ENCODE peak calls at places on chromosomes 2 and 18, in six cellular contexts. Q is lower lobe of right lung; Y is CD4-positive, alpha-beta memory T cell; B is breast epithelium; X is gastrocnemius medialis; P is psoas muscle. E is an unnamed sample. For H3K4me1 and H3K9me3, the result is how much of the 10 kb centered on the place peaks cover.

GRCh38 chr18:69951182-69951581 is 3.5 kb upstream of the CD226 start:
- DNase-seq in P (no peak), Q (no peak), X (no peak), B (no peak), Y (no peak), E (no peak)

GRCh38 chr2:121125350-121125749 is 159.7 kb downstream of the TFCP2L1 start:
- DNase-seq in P (no peak), Y (no peak), Q (no peak), B (no peak), X (no peak), E (no peak)

GRCh38 chr2:147937744-147938349 is 82.7 kb downstream of the ORC4 start:
- DNase-seq in X (no peak), Q (no peak), Y (peak), B (no peak), P (no peak), E (no peak)

GRCh38 chr2:201574754-201575153 is 68.5 kb downstream of the TMEM237 start:
- DNase-seq in X (no peak), Q (no peak), P (no peak), Y (no peak), B (no peak), E (no peak)

GRCh38 chr2:136154384-136154783 is 36.4 kb upstream of the CXCR4 start:
- DNase-seq in Y (no peak), X (no peak), P (no peak), Q (no peak), B (no peak), E (no peak)

GRCh38 chr18:22711381-22711717 is 221.8 kb upstream of the RBBP8 start:
- DNase-seq in Q (no peak), P (no peak), B (no peak), X (no peak), Y (no peak), E (no peak)

GRCh38 chr2:68857855-68858456 is 13.2 kb downstream of the BMP10 start:
- DNase-seq in P (no peak), Y (no peak), X (no peak), B (no peak), Q (no peak), E (no peak)

GRCh38 chr2:29459445-29460179 is 344.4 kb downstream of the CLIP4 start:
- DNase-seq in X (no peak), P (no peak), B (no peak), Q (no peak), Y (no peak), E (no peak)

GRCh38 chr2:172672999-172673726 is 62.5 kb upstream of the RAPGEF4 start:
- DNase-seq in Q (no peak), X (no peak), B (no peak), Y (no peak), P (no peak), E (no peak)

GRCh38 chr2:65710779-65711295 is 278.4 kb upstream of the SPRED2 start:
- DNase-seq in B (no peak), Q (no peak), X (no peak), Y (no peak), P (no peak), E (no peak)

GRCh38 chr2:75493230-75493629 is 67.5 kb downstream of the EVA1A start:
- DNase-seq in P (no peak), Q (peak), B (no peak), Y (no peak), X (no peak), E (no peak)

GRCh38 chr2:124316875-124317605 is 292.0 kb downstream of the CNTNAP5 start:
- DNase-seq in Y (no peak), B (no peak), P (no peak), X (no peak), Q (no peak), E (no peak)

GRCh38 chr2:69087211-69087911 is 74.4 kb downstream of the ANTXR1 start:
- DNase-seq in P (no peak), X (no peak), Q (no peak), B (no peak), Y (no peak), E (no peak)

GRCh38 chr18:79829136-79829854 is 31.6 kb downstream of the KCNG2 start:
- DNase-seq in X (no peak), Y (no peak), Q (no peak), P (no peak), B (no peak), E (no peak)

GRCh38 chr18:24026457-24026856 is 11.9 kb downstream of the TTC39C start:
- DNase-seq in X (no peak), B (no peak), Q (no peak), Y (no peak), P (no peak), E (no peak)

GRCh38 chr2:190205643-190206042 is 114.0 kb downstream of the HIBCH start:
- DNase-seq in Q (no peak), X (no peak), Y (no peak), B (no peak), P (no peak), E (no peak)

GRCh38 chr2:160054984-160055725 is 7.3 kb downstream of the PLA2R1 start:
- DNase-seq in Q (no peak), P (no peak), B (no peak), X (no peak), Y (no peak), E (no peak)

GRCh38 chr2:172098650-172099471 is 3.8 kb downstream of the DLX2 start:
- DNase-seq in Y (peak), Q (no peak), P (peak), B (no peak), X (no peak), E (no peak)

GRCh38 chr2:170360546-170361358 is 182.8 kb downstream of the MYO3B start:
- DNase-seq in Y (no peak), Q (no peak), P (no peak), X (no peak), B (no peak), E (no peak)

GRCh38 chr18:75358928-75359327 is 68.6 kb downstream of the SMIM21 start:
- DNase-seq in X (no peak), B (no peak), P (no peak), Q (no peak), Y (no peak), E (no peak)

DNA sequence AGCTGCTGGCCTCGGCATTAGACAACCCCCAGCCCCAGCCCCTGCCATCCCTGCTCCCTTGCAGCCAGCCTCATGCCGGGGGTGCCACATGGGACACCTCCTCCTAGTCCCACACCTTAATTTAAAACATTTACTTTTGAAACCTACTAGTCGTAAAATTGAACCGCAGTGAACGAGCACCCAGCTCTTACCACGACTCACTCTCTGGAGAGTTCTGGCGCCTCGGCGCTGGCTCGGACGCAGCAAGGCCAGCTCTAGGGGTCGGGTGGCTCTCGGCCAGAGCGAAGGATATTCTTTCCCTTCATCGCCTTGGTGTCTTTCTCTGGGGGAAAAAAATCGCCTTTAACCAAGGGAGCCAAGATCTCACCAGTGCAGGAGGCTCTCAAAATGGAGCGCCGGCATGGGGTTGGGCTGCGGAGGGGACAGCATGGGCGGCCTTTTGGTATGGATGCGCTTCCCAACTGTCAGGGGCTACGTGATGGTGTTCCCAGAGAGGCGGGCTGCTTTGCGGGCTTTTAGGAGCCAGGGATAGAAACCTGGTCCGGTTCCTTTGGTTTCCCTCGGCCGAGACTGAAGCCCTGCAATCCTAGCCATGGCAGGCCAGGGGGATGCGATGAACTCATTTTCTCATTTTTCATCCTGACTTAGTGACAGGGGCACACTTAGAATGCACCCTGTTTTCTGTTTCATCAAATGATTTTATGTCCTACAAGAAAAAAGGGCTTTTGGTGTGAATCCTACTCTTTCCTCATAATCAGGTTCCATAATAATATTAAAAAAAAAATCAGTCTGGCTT is 2.0 kb downstream of the HPCAL1 start:
- DNase-seq in X (no peak), P (no peak), Q (no peak), B (no peak), Y (no peak), E (no peak)
- H3K4me1 ChIP-seq in X (under half), P (under half), Q (half or more), B (under half), Y (half or more), E (under half)

GRCh38 chr2:85114586-85115330 is 18.4 kb upstream of the TCF7L1 start:
- DNase-seq in Q (no peak), P (no peak), B (no peak), X (no peak), Y (no peak), E (no peak)

GRCh38 chr2:85116207-85116606 is 17.0 kb upstream of the TCF7L1 start:
- DNase-seq in B (no peak), Q (no peak), X (no peak), P (no peak), Y (no peak), E (no peak)

GRCh38 chr2:85120363-85120762 is 12.8 kb upstream of the TCF7L1 start:
- DNase-seq in Q (no peak), Y (no peak), P (no peak), X (no peak), B (no peak), E (no peak)

GRCh38 chr2:85119900-85120299 is 13.3 kb upstream of the TCF7L1 start:
- DNase-seq in B (no peak), Q (no peak), X (no peak), P (no peak), Y (no peak), E (no peak)
- H3K27ac ChIP-seq in B (no peak), Q (no peak), X (no peak), P (no peak), Y (no peak), E (no peak)

DNA sequence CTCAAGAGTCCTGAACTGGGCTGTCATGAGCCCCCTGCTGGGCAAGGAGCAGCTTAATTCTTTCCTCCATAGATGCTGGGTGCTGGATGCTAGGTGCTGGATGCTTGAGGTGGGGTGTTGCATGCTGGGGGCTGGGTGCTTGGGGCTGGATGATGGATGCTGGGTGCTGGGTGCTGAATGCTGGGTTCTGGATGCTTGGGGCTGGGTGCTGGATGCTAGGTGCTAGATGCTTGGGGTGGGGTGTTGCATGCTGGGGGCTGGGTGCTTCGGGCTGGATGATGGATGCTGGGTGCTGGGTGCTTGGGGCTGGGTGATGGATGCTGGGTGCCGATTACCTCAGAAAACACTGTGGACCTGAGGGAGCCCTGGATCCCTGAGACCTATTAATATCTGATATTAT is 837.7 kb downstream of the GALR1 start:
- DNase-seq in Q (no peak), X (no peak), Y (no peak), P (no peak), B (no peak), E (no peak)
- H3K9me3 ChIP-seq in Q (under half), X (under half), Y (under half), P (under half), B (under half), E (under half)

GRCh38 chr2:9613291-9613690 is 17.5 kb downstream of the YWHAQ start:
- DNase-seq in Y (no peak), X (no peak), B (no peak), P (no peak), Q (no peak), E (no peak)

GRCh38 chr2:9610781-9611548 is 19.8 kb downstream of the YWHAQ start:
- DNase-seq in Q (no peak), X (no peak), Y (no peak), B (no peak), P (no peak), E (no peak)

GRCh38 chr2:9617749-9618148 is 13.0 kb downstream of the YWHAQ start:
- DNase-seq in B (no peak), P (no peak), Q (no peak), Y (no peak), X (no peak), E (no peak)

GRCh38 chr2:9617296-9617695 is 13.5 kb downstream of the YWHAQ start:
- DNase-seq in B (no peak), X (no peak), Q (no peak), Y (no peak), P (no peak), E (no peak)

DNA sequence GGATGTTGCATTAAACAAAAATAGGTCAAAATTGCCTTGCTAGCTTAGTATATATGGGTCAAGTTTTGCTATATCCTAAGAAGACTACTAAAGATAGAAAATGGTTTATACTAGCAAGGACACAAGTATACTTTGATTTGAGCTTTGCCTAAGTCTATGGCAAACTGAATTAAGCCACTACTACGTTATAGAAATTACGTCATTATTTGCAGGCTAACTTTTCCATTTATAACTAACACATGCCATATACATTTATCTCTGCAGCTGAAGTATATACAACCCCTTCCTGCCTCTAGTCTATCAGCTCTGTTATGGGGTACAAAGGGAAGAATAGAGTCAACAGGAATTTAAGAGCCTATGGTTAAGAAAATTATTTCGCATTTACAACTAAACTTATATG is 16.2 kb downstream of the YWHAQ start:
- DNase-seq in X (no peak), B (no peak), Q (no peak), Y (no peak), P (no peak), E (no peak)
- H3K4me1 ChIP-seq in X (half or more), B (under half), Q (under half), Y (half or more), P (half or more), E (under half)

GRCh38 chr2:208186921-208187320 is 2.9 kb downstream of the C2orf80 start:
- DNase-seq in Q (no peak), X (no peak), Y (no peak), P (no peak), B (no peak), E (no peak)
- H3K27ac ChIP-seq in Q (no peak), X (no peak), Y (no peak), P (no peak), B (no peak), E (no peak)

DNA sequence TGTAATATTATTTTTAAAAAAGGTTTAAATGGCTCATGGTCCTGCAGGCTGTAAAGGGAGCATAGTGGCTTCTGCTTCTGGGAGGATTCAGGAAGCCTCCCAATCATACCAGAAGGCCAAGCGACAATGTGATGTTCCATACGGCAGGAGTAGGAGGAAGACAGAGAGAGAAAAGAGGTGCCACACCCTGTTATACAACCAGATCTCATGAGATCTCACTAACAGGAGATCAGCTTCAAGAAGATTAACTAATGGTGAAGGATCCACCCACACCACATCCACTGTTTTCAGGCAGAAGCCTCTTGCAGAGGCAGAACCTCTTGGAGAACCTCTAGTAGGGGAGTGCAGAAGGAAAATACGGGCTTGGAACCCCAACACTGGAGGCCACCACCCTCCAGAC is 103.9 kb upstream of the TEKT4 start:
- DNase-seq in Q (no peak), B (no peak), P (no peak), X (no peak), Y (no peak), E (no peak)
- H3K9me3 ChIP-seq in Q (under half), B (under half), P (under half), X (under half), Y (under half), E (under half)

E was measured in tibial artery.